ENCODE peak calls at places on chromosomes 5 and 9, in eight cellular contexts. I is foreskin fibroblast, W is WERI-Rb-1, J is GM12865, E is transverse colon, H is endothelial cell of umbilical vein, D is breast epithelium, A is upper lobe of right lung. N is an unnamed sample.

GRCh38 chr9:131276107-131276888 is at the start of gene FAM78A:
- DNase-seq in A (peak), J (peak), D (no peak), W (peak), H (peak), E (peak), I (peak), N (peak)

GRCh38 chr9:123544007-123544827 is 188.2 kb downstream of the CRB2 start:
- DNase-seq in A (no peak), D (no peak), E (peak), W (peak), H (peak), I (peak), J (peak), N (peak)

GRCh38 chr9:109799792-109800191 is 19.8 kb downstream of the PALM2AKAP2 start:
- DNase-seq in I (peak), H (no peak), A (no peak), E (no peak), W (no peak), J (no peak), D (no peak), N (no peak)

GRCh38 chr5:58933891-58934628 is 351.2 kb downstream of the RAB3C start:
- DNase-seq in I (no peak), D (no peak), E (no peak), A (no peak), J (no peak), W (no peak), H (peak), N (no peak)

GRCh38 chr9:89813482-89813881 is 208.7 kb downstream of the GADD45G start:
- DNase-seq in H (no peak), D (no peak), J (no peak), E (no peak), I (no peak), A (peak), W (no peak), N (no peak)

GRCh38 chr9:123867971-123868370 is 62.0 kb downstream of the DENND1A start:
- DNase-seq in W (no peak), E (no peak), D (no peak), J (no peak), I (no peak), H (no peak), A (no peak), N (no peak)

GRCh38 chr9:121862371-121862970 is 211.0 kb downstream of the DAB2IP start:
- DNase-seq in E (no peak), A (no peak), I (no peak), W (no peak), J (no peak), H (no peak), D (no peak), N (no peak)

GRCh38 chr9:121855476-121855875 is 204.0 kb downstream of the DAB2IP start:
- DNase-seq in D (no peak), J (no peak), I (no peak), H (no peak), A (no peak), W (no peak), E (no peak), N (no peak)

GRCh38 chr9:20592673-20593072 is 29.6 kb downstream of the MLLT3 start:
- DNase-seq in I (no peak), J (no peak), W (no peak), H (peak), D (no peak), E (no peak), A (no peak), N (no peak)

GRCh38 chr9:18429065-18429464 is 44.9 kb upstream of the ADAMTSL1 start:
- DNase-seq in E (no peak), H (no peak), J (no peak), I (peak), A (no peak), W (no peak), D (no peak), N (no peak)

GRCh38 chr5:72723584-72723983 is 92.9 kb upstream of the TNPO1 start:
- DNase-seq in D (no peak), J (no peak), I (no peak), H (no peak), E (no peak), A (no peak), W (no peak), N (no peak)

GRCh38 chr9:115957571-115957970 is 196.0 kb upstream of the PAPPA start:
- DNase-seq in J (no peak), H (no peak), D (no peak), I (peak), E (no peak), A (no peak), W (no peak), N (no peak)

GRCh38 chr5:80193421-80193820 is 62.4 kb downstream of the SERINC5 start:
- DNase-seq in H (no peak), W (no peak), E (no peak), J (no peak), D (no peak), A (no peak), I (peak), N (no peak)

GRCh38 chr9:82588801-82589200 is 474.1 kb downstream of the RASEF start:
- DNase-seq in A (no peak), J (no peak), W (no peak), H (no peak), E (no peak), D (no peak), I (no peak), N (no peak)

GRCh38 chr5:59789197-59789596 is 104.3 kb downstream of the PDE4D start:
- DNase-seq in H (no peak), I (no peak), W (no peak), D (no peak), J (no peak), A (no peak), E (no peak), N (no peak)

GRCh38 chr9:137138701-137139467 is at the start of gene GRIN1:
- DNase-seq in W (no peak), A (peak), I (peak), H (no peak), E (no peak), J (no peak), D (no peak), N (peak)
- H3K4me3 ChIP-seq in W (peak), A (no peak), I (no peak), H (no peak), E (no peak), J (no peak), D (no peak), N (peak)

GRCh38 chr5:78359831-78360673 is at the start of gene SCAMP1:
- DNase-seq in A (peak), H (peak), I (peak), J (peak), W (peak), E (peak), D (peak), N (peak)
- TF ChIP-seq CTCF in A (peak), H (peak), I (no peak), J (peak), W (peak), E (no peak), D (peak), N (peak)

GRCh38 chr5:142869883-142870282 is 99.7 kb downstream of the ARHGAP26 start:
- DNase-seq in J (no peak), W (no peak), E (peak), D (no peak), H (peak), I (peak), A (no peak), N (no peak)

GRCh38 chr5:142863856-142864255 is 93.7 kb downstream of the ARHGAP26 start:
- DNase-seq in I (no peak), W (no peak), E (no peak), J (no peak), A (no peak), D (no peak), H (no peak), N (no peak)

GRCh38 chr5:142865631-142866030 is 95.5 kb downstream of the ARHGAP26 start:
- DNase-seq in A (no peak), H (no peak), J (no peak), E (no peak), D (no peak), I (no peak), W (no peak), N (no peak)

GRCh38 chr5:142864293-142865260 is 94.4 kb downstream of the ARHGAP26 start:
- DNase-seq in A (no peak), D (no peak), H (no peak), W (no peak), E (peak), I (no peak), J (no peak), N (no peak)

DNA sequence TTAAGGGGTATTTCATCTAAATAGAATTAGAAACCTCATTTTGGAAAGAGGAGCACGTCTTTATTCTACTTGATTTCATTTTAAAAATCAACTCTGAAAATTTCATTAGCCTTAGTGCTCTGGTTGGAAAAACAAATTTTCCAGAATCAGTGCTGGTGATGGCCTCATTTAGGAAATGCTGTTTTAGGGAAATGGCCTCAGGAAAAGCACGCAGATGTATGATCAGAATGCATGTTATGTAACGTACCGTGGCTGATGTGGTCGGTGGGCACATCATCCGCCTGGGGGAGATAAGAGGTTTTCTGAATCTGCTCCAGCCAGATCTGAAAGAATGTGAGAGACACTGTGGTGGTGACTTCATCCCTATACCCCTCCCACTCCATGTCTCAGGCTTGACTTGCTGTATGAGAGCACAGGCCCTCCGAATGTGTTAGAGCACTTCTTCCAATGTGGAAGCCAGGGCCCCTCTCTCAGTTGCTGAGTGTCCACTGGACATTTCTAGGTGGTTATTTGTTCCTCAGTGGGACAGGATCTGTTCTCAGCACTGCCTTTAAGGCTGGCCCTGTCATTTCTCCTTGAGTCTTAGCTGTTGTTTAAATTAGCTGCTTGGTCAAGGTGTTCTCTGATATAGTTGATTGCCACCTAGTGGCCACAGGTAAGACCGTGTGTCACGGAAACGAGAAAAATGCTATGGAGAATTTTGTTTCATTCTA is 96.5 kb downstream of the ARHGAP26 start:
- DNase-seq in W (peak), J (peak), E (no peak), H (peak), I (peak), D (no peak), A (no peak), N (peak)
- H3K4me3 ChIP-seq in W (no peak), J (no peak), E (no peak), H (no peak), I (no peak), D (no peak), A (no peak), N (peak)

GRCh38 chr5:54259090-54259489 is 51.3 kb downstream of the ARL15 start:
- DNase-seq in D (no peak), W (no peak), A (no peak), H (no peak), J (no peak), I (peak), E (no peak), N (no peak)

GRCh38 chr5:54249210-54250028 is 61.0 kb downstream of the ARL15 start:
- DNase-seq in I (no peak), H (no peak), J (peak), A (no peak), D (no peak), W (peak), E (peak), N (peak)

GRCh38 chr5:54251981-54252380 is 58.4 kb downstream of the ARL15 start:
- DNase-seq in D (no peak), H (no peak), W (no peak), I (peak), E (no peak), J (no peak), A (no peak), N (no peak)

GRCh38 chr5:54257366-54258118 is 52.8 kb downstream of the ARL15 start:
- DNase-seq in E (no peak), J (no peak), W (no peak), A (no peak), H (no peak), D (no peak), I (peak), N (no peak)

GRCh38 chr5:54254482-54255198 is 55.7 kb downstream of the ARL15 start:
- DNase-seq in E (no peak), D (no peak), A (no peak), W (peak), I (peak), H (peak), J (no peak), N (no peak)
- TF ChIP-seq CTCF in E (no peak), D (no peak), A (peak), W (peak), I (no peak), H (no peak), J (peak), N (peak)

GRCh38 chr5:16885635-16886365 is 50.3 kb downstream of the MYO10 start:
- DNase-seq in A (no peak), E (no peak), H (no peak), I (no peak), W (no peak), D (no peak), J (no peak), N (no peak)
- H3K4me3 ChIP-seq in A (no peak), E (no peak), H (no peak), I (no peak), W (no peak), D (no peak), J (no peak), N (no peak)

DNA sequence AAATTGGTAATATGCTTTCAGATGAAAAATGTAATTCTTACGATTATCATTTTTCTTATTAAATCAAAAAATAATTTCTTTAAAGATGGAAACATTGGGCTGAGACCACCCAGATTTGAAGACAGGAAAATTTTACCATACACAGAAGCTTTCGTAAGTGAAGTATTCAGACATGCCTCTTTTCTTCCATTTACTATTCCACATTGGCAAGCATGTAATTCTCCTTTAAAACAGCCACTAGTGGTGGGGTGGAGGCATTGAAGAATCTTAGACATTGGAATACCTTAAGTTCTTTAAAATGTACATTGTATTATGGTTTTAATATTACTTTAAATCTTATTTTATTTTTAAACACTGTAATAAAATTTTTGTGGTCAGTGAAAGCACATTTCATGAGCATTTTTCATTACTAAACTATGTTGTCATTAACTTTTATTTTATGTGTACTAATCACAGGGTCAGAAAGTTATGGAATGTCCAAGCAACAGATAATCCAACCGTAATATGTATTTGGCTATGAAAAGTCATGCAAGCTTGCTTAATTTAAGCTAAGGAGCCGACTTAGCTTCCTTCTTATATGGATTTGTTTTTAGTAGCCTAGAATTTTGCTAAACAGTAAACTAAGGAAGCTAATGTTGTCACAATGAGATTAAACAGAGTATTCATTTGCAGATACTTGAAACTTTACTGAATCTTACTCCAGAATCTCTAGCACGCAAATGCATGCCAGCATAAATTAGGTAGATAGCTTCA is 97.4 kb upstream of the ALDH1A1 start:
- DNase-seq in E (no peak), W (no peak), J (no peak), H (no peak), D (no peak), A (no peak), I (peak), N (no peak)
- TF ChIP-seq CTCF in E (no peak), W (no peak), J (no peak), H (no peak), D (no peak), A (peak), I (peak), N (no peak)

GRCh38 chr5:122500245-122501086 is 188.4 kb downstream of the SNCAIP start:
- DNase-seq in J (peak), E (no peak), A (no peak), I (peak), D (no peak), W (peak), H (peak), N (peak)
- H3K4me3 ChIP-seq in J (no peak), E (no peak), A (no peak), I (peak), D (no peak), W (no peak), H (no peak), N (no peak)

GRCh38 chr5:141915881-141916336 is 7.8 kb upstream of the DELE1 start:
- DNase-seq in A (no peak), H (no peak), I (no peak), W (no peak), E (peak), D (no peak), J (no peak), N (peak)
- TF ChIP-seq CTCF in A (no peak), H (no peak), I (no peak), W (no peak), E (no peak), D (no peak), J (no peak), N (peak)

GRCh38 chr5:178667109-178667508 is 40.3 kb upstream of the CLK4 start:
- DNase-seq in I (no peak), D (no peak), A (no peak), J (no peak), E (no peak), W (no peak), H (no peak), N (no peak)

GRCh38 chr5:178671745-178672144 is 44.9 kb upstream of the CLK4 start:
- DNase-seq in E (no peak), I (no peak), W (peak), D (no peak), A (no peak), J (no peak), H (no peak), N (no peak)

GRCh38 chr5:178667685-178668084 is 40.8 kb upstream of the CLK4 start:
- DNase-seq in H (no peak), I (no peak), A (no peak), D (no peak), W (no peak), E (no peak), J (no peak), N (no peak)

GRCh38 chr5:178670486-178670885 is 43.6 kb upstream of the CLK4 start:
- DNase-seq in A (no peak), D (no peak), E (no peak), I (no peak), H (no peak), W (no peak), J (no peak), N (no peak)

GRCh38 chr5:178668579-178668978 is 41.7 kb upstream of the CLK4 start:
- DNase-seq in H (no peak), J (no peak), E (no peak), I (no peak), A (no peak), W (no peak), D (no peak), N (no peak)
- H3K4me3 ChIP-seq in H (no peak), J (no peak), E (no peak), I (no peak), A (no peak), W (no peak), D (no peak), N (no peak)

GRCh38 chr5:74616236-74617146 is 24.0 kb downstream of the ENC1 start:
- DNase-seq in D (no peak), A (no peak), W (peak), I (no peak), H (no peak), E (no peak), J (no peak), N (peak)
- TF ChIP-seq CTCF in D (no peak), A (no peak), W (no peak), I (no peak), H (no peak), E (no peak), J (no peak), N (no peak)